ENCODE peak calls at places on chromosomes 4 and X, in six cellular contexts. N is HT1080, V is upper lobe of right lung, H is EL, U is HEK293T, T is neural crest cell. F is an unnamed sample.

GRCh38 chr4:152815078-152815477 is 35.3 kb downstream of the ARFIP1 start:
- DNase-seq in N (no peak), V (no peak), H (no peak), U (no peak), T (no peak), F (no peak)

GRCh38 chr4:89665662-89666061 is 171.3 kb downstream of the SNCA start:
- DNase-seq in N (no peak), V (no peak), H (no peak), U (no peak), T (no peak), F (no peak)

GRCh38 chrX:70476934-70477733 is 32.5 kb downstream of the DLG3 start:
- DNase-seq in N (peak; percentile 83), V (peak; percentile 68), H (peak; percentile 66), U (no peak), T (no peak), F (no peak)

GRCh38 chrX:53445977-53446376 is 11.8 kb upstream of the HSD17B10 start:
- DNase-seq in N (no peak), V (peak; percentile 55), H (peak; percentile 30), U (peak; percentile 55), T (peak; percentile 23), F (no peak)

GRCh38 chrX:39475372-39475771 is 622.4 kb downstream of the BCOR start:
- DNase-seq in N (no peak), V (no peak), H (no peak), U (no peak), T (no peak), F (no peak)

GRCh38 chr4:55931833-55932232 is 16.9 kb upstream of the CEP135 start:
- DNase-seq in N (peak; percentile 52), V (no peak), H (peak; percentile 76), U (no peak), T (no peak), F (no peak)

GRCh38 chrX:11704725-11705495 is 39.2 kb upstream of the ARHGAP6 start:
- DNase-seq in N (peak; percentile 49), V (no peak), H (peak; percentile 48), U (no peak), T (no peak), F (no peak)

GRCh38 chr4:2787230-2788100 is 5.4 kb upstream of the SH3BP2 start:
- DNase-seq in N (no peak), V (peak; percentile 75), H (no peak), U (no peak), T (no peak), F (no peak)

GRCh38 chr4:121238461-121238860 is 74.3 kb upstream of the TNIP3 start:
- DNase-seq in N (no peak), V (no peak), H (no peak), U (no peak), T (no peak), F (no peak)

GRCh38 chr4:77599378-77599777 is 6.2 kb upstream of the CXCL13 start:
- DNase-seq in N (peak; percentile 53), V (no peak), H (peak; percentile 42), U (peak; percentile 46), T (peak; percentile 4), F (no peak)

GRCh38 chr4:141807073-141807472 is 170.7 kb downstream of the IL15 start:
- DNase-seq in N (peak; percentile 68), V (no peak), H (peak; percentile 76), U (no peak), T (no peak), F (no peak)

GRCh38 chr4:81811562-81812293 is 340.0 kb upstream of the RASGEF1B start:
- DNase-seq in N (no peak), V (no peak), H (no peak), U (no peak), T (no peak), F (no peak)

GRCh38 chr4:3310301-3311094 is 17.7 kb downstream of the RGS12 start:
- DNase-seq in N (no peak), V (peak; percentile 51), H (no peak), U (no peak), T (no peak), F (no peak)

GRCh38 chr4:29726938-29727337 is 993.2 kb upstream of the PCDH7 start:
- DNase-seq in N (no peak), V (no peak), H (no peak), U (no peak), T (no peak), F (no peak)

GRCh38 chrX:154353172-154353843 is 21.1 kb downstream of the FLNA start:
- DNase-seq in N (no peak), V (peak; percentile 40), H (peak; percentile 1), U (no peak), T (no peak), F (no peak)

GRCh38 chr4:41143721-41144379 is 70.5 kb downstream of the APBB2 start:
- DNase-seq in N (no peak), V (no peak), H (peak; percentile 58), U (no peak), T (no peak), F (no peak)

GRCh38 chr4:79913581-79913980 is 159.4 kb downstream of the ANTXR2 start:
- DNase-seq in N (peak; percentile 65), V (no peak), H (peak; percentile 58), U (no peak), T (no peak), F (no peak)

F was measured in T follicular helper cell.